ENCODE peak calls at places on chromosomes 6 and 20, in six cellular contexts. G is HCT116, W is PC-9, Z is T1000, D is IMR-90, A is SJSA1. Q is an unnamed sample.
A peak's percentile ranks its signal among the peaks of the same experiment; 100 is the strongest.

GRCh38 chr6:30981942-30982772 is 1.4 kb upstream of the MUC21 start:
- DNase-seq in G (no peak), W (peak; percentile 64), Z (no peak), D (peak; percentile 81), A (no peak), Q (no peak)

GRCh38 chr6:140203611-140204553 is 829.4 kb upstream of the CITED2 start:
- DNase-seq in G (no peak), W (no peak), Z (no peak), D (peak; percentile 79), A (no peak), Q (no peak)

GRCh38 chr20:53598140-53599038 is 4.8 kb upstream of the ZNF217 start:
- DNase-seq in G (no peak), W (no peak), Z (no peak), D (no peak), A (no peak), Q (no peak)

GRCh38 chr6:25635886-25636317 is 16.1 kb upstream of the SCGN start:
- DNase-seq in G (no peak), W (no peak), Z (no peak), D (no peak), A (no peak), Q (no peak)

GRCh38 chr6:41066867-41067304 is 5.3 kb downstream of the OARD1 start:
- DNase-seq in G (peak; percentile 70), W (peak; percentile 52), Z (peak; percentile 8), D (peak; percentile 84), A (peak; percentile 68), Q (peak; percentile 50)

GRCh38 chr6:35048631-35049083 is 92.5 kb downstream of the TCP11 start:
- DNase-seq in G (no peak), W (no peak), Z (no peak), D (peak; percentile 94), A (no peak), Q (no peak)

GRCh38 chr6:25476126-25476525 is 175.9 kb upstream of the SCGN start:
- DNase-seq in G (no peak), W (no peak), Z (no peak), D (peak; percentile 11), A (peak; percentile 56), Q (no peak)

GRCh38 chr6:30685977-30686907 is at the start of gene PPP1R18:
- DNase-seq in G (no peak), W (peak; percentile 79), Z (peak; percentile 51), D (peak; percentile 49), A (peak; percentile 85), Q (peak; percentile 80)

GRCh38 chr6:123803862-123804681 is at the start of gene NKAIN2:
- DNase-seq in G (no peak), W (peak; percentile 33), Z (no peak), D (no peak), A (no peak), Q (no peak)

GRCh38 chr6:5083307-5083583 is 1.9 kb upstream of the PPP1R3G start:
- DNase-seq in G (no peak), W (no peak), Z (no peak), D (no peak), A (no peak), Q (no peak)

GRCh38 chr6:10418862-10419748 is 4.2 kb upstream of the TFAP2A start:
- DNase-seq in G (no peak), W (peak; percentile 83), Z (no peak), D (peak; percentile 47), A (no peak), Q (no peak)

GRCh38 chr20:40489886-40490285 is 199.2 kb downstream of the MAFB start:
- DNase-seq in G (no peak), W (no peak), Z (peak; percentile 78), D (no peak), A (no peak), Q (no peak)

GRCh38 chr6:141110486-141110885 is 1022.2 kb upstream of the GJE1 start:
- DNase-seq in G (no peak), W (no peak), Z (no peak), D (peak; percentile 57), A (no peak), Q (no peak)

Q was measured in SW 1271.